ENCODE peak calls at places on chromosomes 13 and 19, in six cellular contexts. U is ovary, H is ascending aorta, A is dorsolateral prefrontal cortex, B is OCI-LY7, J is fibroblast of lung. R is an unnamed sample.

GRCh38 chr13:73702419-73703071 is 431.7 kb downstream of the KLF12 start:
- DNase-seq in U (no peak), H (no peak), A (no peak), B (peak), J (no peak), R (no peak)

GRCh38 chr13:40190656-40191100 is 475.8 kb downstream of the FOXO1 start:
- DNase-seq in U (peak), H (peak), A (peak), B (peak), J (peak), R (peak)

GRCh38 chr19:3857449-3858003 is 11.3 kb downstream of the ZFR2 start:
- DNase-seq in U (no peak), H (no peak), A (no peak), B (peak), J (no peak), R (no peak)

GRCh38 chr13:78562237-78562889 is 41.0 kb downstream of the POU4F1 start:
- DNase-seq in U (no peak), H (no peak), A (no peak), B (no peak), J (no peak), R (no peak)

GRCh38 chr19:46736544-46737274 is 9.1 kb upstream of the FKRP start:
- DNase-seq in U (peak), H (no peak), A (no peak), B (no peak), J (no peak), R (no peak)

GRCh38 chr19:46076951-46077814 is 36.4 kb upstream of the IGFL4 start:
- DNase-seq in U (no peak), H (no peak), A (peak), B (peak), J (peak), R (peak)

GRCh38 chr13:27619711-27620376 is 485 bp downstream of the LNX2 start:
- DNase-seq in U (peak), H (no peak), A (no peak), B (peak), J (peak), R (peak)

GRCh38 chr19:30102666-30103065 is 160.6 kb downstream of the URI1 start:
- DNase-seq in U (no peak), H (no peak), A (peak), B (no peak), J (no peak), R (no peak)

GRCh38 chr13:39952244-39953233 is 297.1 kb downstream of the COG6 start:
- DNase-seq in U (no peak), H (no peak), A (no peak), B (peak), J (peak), R (peak)

GRCh38 chr19:49556412-49557398 is 23.7 kb downstream of the NOSIP start:
- DNase-seq in U (no peak), H (no peak), A (no peak), B (no peak), J (no peak), R (no peak)

GRCh38 chr19:45863840-45864628 is at the start of gene FOXA3:
- DNase-seq in U (peak), H (no peak), A (no peak), B (peak), J (peak), R (no peak)

GRCh38 chr13:40452741-40453665 is 213.4 kb downstream of the FOXO1 start:
- DNase-seq in U (no peak), H (no peak), A (no peak), B (no peak), J (peak), R (peak)

GRCh38 chr19:35739275-35740107 is 2.8 kb downstream of the IGFLR1 start:
- DNase-seq in U (peak), H (no peak), A (no peak), B (no peak), J (no peak), R (no peak)

GRCh38 chr19:48487944-48488343 is 18.8 kb downstream of the CYTH2 start:
- DNase-seq in U (no peak), H (peak), A (no peak), B (no peak), J (peak), R (no peak)

GRCh38 chr13:23610187-23610576 is 40.0 kb downstream of the TNFRSF19 start:
- DNase-seq in U (no peak), H (no peak), A (no peak), B (no peak), J (peak), R (peak)

GRCh38 chr13:60836821-60837220 is 439.8 kb downstream of the TDRD3 start:
- DNase-seq in U (no peak), H (no peak), A (no peak), B (no peak), J (no peak), R (no peak)

GRCh38 chr13:55302568-55302967 is 1838.2 kb upstream of the PRR20A start:
- DNase-seq in U (no peak), H (no peak), A (no peak), B (no peak), J (no peak), R (no peak)

GRCh38 chr13:29845440-29846056 is 4.9 kb downstream of the UBL3 start:
- DNase-seq in U (no peak), H (no peak), A (no peak), B (peak), J (peak), R (no peak)

GRCh38 chr19:14116525-14116917 is 1.0 kb downstream of the PRKACA start:
- DNase-seq in U (no peak), H (no peak), A (no peak), B (no peak), J (no peak), R (no peak)

GRCh38 chr19:55454787-55455243 is 6.6 kb downstream of the ISOC2 start:
- DNase-seq in U (no peak), H (no peak), A (peak), B (peak), J (peak), R (no peak)

GRCh38 chr13:82688400-82688999 is 1193.8 kb downstream of the SLITRK1 start:
- DNase-seq in U (no peak), H (no peak), A (no peak), B (no peak), J (peak), R (no peak)

GRCh38 chr19:41753936-41754529 is 1.3 kb upstream of the CEACAM6 start:
- DNase-seq in U (peak), H (no peak), A (no peak), B (peak), J (peak), R (peak)

GRCh38 chr13:35260316-35260715 is 216.2 kb downstream of the MAB21L1 start:
- DNase-seq in U (no peak), H (no peak), A (no peak), B (no peak), J (no peak), R (no peak)

GRCh38 chr19:44111910-44112463 is 1.2 kb upstream of the ZNF225 start:
- DNase-seq in U (no peak), H (no peak), A (no peak), B (no peak), J (peak), R (peak)

GRCh38 chr19:46283771-46284170 is 13.1 kb upstream of the HIF3A start:
- DNase-seq in U (no peak), H (no peak), A (no peak), B (no peak), J (no peak), R (no peak)

GRCh38 chr13:60162096-60162495 is 1.6 kb downstream of the DIAPH3 start:
- DNase-seq in U (no peak), H (no peak), A (no peak), B (no peak), J (no peak), R (no peak)

GRCh38 chr13:44425041-44425814 is 51.6 kb downstream of the SERP2 start:
- DNase-seq in U (no peak), H (no peak), A (no peak), B (no peak), J (no peak), R (peak)

GRCh38 chr13:49690133-49690989 is 925 bp downstream of the EBPL start:
- DNase-seq in U (no peak), H (no peak), A (no peak), B (no peak), J (peak), R (peak)

GRCh38 chr19:51440846-51441409 is 17.3 kb downstream of the SIGLEC8 start:
- DNase-seq in U (no peak), H (no peak), A (no peak), B (no peak), J (no peak), R (no peak)

GRCh38 chr13:37319041-37319443 is 213.6 kb upstream of the CSNK1A1L start:
- DNase-seq in U (no peak), H (no peak), A (no peak), B (no peak), J (peak), R (no peak)

GRCh38 chr19:38852231-38853044 is 2.7 kb upstream of the HNRNPL start:
- DNase-seq in U (peak), H (no peak), A (no peak), B (peak), J (peak), R (peak)

GRCh38 chr13:110463876-110464510 is 97.5 kb downstream of the RAB20 start:
- DNase-seq in U (no peak), H (no peak), A (no peak), B (no peak), J (no peak), R (no peak)

GRCh38 chr13:42707596-42707995 is 73.8 kb upstream of the FAM216B start:
- DNase-seq in U (no peak), H (no peak), A (no peak), B (no peak), J (peak), R (peak)

GRCh38 chr19:33055718-33056117 is 9.0 kb downstream of the RHPN2 start:
- DNase-seq in U (no peak), H (no peak), A (no peak), B (no peak), J (no peak), R (peak)

GRCh38 chr13:50068508-50068907 is 53.3 kb downstream of the KCNRG start:
- DNase-seq in U (no peak), H (no peak), A (no peak), B (no peak), J (peak), R (no peak)

GRCh38 chr13:32837973-32838940 is 178.0 kb upstream of the KL start:
- DNase-seq in U (no peak), H (no peak), A (no peak), B (no peak), J (no peak), R (no peak)

GRCh38 chr13:41216160-41216559 is 21.8 kb upstream of the KBTBD7 start:
- DNase-seq in U (no peak), H (no peak), A (no peak), B (no peak), J (peak), R (no peak)

GRCh38 chr19:8302734-8303133 is 5.4 kb downstream of the CD320 start:
- DNase-seq in U (peak), H (no peak), A (peak), B (no peak), J (no peak), R (no peak)

GRCh38 chr19:8306235-8307054 is 1.7 kb downstream of the CD320 start:
- DNase-seq in U (peak), H (no peak), A (peak), B (no peak), J (no peak), R (no peak)

GRCh38 chr19:8307400-8307964 is 676 bp downstream of the CD320 start:
- DNase-seq in U (no peak), H (no peak), A (peak), B (peak), J (no peak), R (no peak)

GRCh38 chr19:8305798-8306197 is 2.4 kb downstream of the CD320 start:
- DNase-seq in U (peak), H (no peak), A (peak), B (no peak), J (no peak), R (no peak)

DNA sequence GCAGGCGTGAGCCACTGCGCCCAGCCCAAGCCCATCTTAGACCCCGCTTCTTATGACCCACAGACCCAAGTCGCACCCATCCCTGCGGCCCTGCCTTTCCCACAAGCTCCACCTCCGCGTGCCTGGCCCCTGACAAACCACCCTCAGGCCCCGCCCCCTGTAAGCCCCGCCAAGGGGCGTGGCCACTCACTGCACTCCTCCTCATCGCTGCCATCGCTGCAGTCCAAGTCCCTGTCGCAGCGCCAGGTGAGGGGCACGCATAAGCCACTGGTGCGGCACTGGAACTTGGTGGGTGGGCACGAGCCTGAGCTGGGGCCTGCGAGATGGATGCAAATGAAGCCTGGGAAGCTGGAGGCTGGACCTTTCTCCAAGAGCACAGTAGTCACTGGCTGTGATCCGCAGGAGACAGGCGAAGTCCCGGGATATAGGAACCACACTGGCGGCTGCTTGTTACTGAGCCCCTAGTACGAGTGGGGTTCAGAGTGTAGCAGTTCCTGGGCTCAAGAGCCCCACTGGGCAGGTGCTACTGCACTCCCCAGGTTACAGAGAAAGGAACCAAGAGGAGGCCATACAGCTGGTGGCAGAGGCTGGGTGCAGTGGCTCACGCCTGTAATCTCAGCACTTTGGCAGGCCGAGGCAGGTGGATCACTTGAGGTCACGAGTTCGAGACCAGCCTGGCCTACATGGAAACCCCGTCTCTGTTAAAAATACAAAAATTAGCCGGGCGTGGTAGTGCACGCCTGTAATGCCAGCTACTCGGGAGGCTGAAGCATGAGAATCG is 3.1 kb downstream of the CD320 start:
- DNase-seq in U (peak), H (no peak), A (peak), B (peak), J (no peak), R (no peak)
- H3K27ac ChIP-seq in U (no peak), H (no peak), A (no peak), B (no peak), J (no peak), R (no peak)

GRCh38 chr19:8641221-8641907 is 10.9 kb downstream of the NFILZ start:
- DNase-seq in U (no peak), H (no peak), A (no peak), B (no peak), J (no peak), R (no peak)

GRCh38 chr19:8639821-8640401 is 9.5 kb downstream of the NFILZ start:
- DNase-seq in U (no peak), H (no peak), A (no peak), B (no peak), J (no peak), R (no peak)

GRCh38 chr19:8641908-8642547 is 11.6 kb downstream of the NFILZ start:
- DNase-seq in U (no peak), H (no peak), A (no peak), B (peak), J (peak), R (peak)

GRCh38 chr19:8638078-8638619 is 7.7 kb downstream of the NFILZ start:
- DNase-seq in U (no peak), H (no peak), A (no peak), B (no peak), J (no peak), R (peak)

GRCh38 chr19:8640402-8641004 is 10.1 kb downstream of the NFILZ start:
- DNase-seq in U (no peak), H (no peak), A (no peak), B (no peak), J (no peak), R (no peak)
- TF ChIP-seq CTCF in U (no peak), H (no peak), A (no peak), B (no peak), J (no peak), R (no peak)

GRCh38 chr19:19626516-19627441 is 1.2 kb downstream of the LPAR2 start:
- DNase-seq in U (no peak), H (no peak), A (no peak), B (no peak), J (no peak), R (no peak)
- H3K4me3 ChIP-seq in U (no peak), H (no peak), A (no peak), B (peak), J (no peak), R (no peak)

GRCh38 chr13:76969488-76970365 is 21.4 kb downstream of the ACOD1 start:
- DNase-seq in U (no peak), H (no peak), A (no peak), B (no peak), J (no peak), R (no peak)
- H3K27ac ChIP-seq in U (no peak), H (no peak), A (no peak), B (no peak), J (no peak), R (no peak)

R was measured in brain microvascular endothelial cell.